ENCODE peak calls at places on chromosomes 2 and 18, in eight cellular contexts. One of them, this sample, is unnamed.
A peak's percentile ranks its signal among the peaks of the same experiment; 100 is the strongest.

GRCh38 chr2:96538487-96539214 is 2.1 kb downstream of the ARID5A start:
- DNase-seq in T-helper 1 cell: peak; percentile 84
- DNase-seq in smooth muscle cell of the brain vasculature: no peak
- DNase-seq in ACHN: no peak
- DNase-seq in stimulated activated CD4-positive, alpha-beta T cell treated with anti-CD3 and anti-CD28 coated beads, TNF-alpha, amount 100 ng/mL, for 48 hours: peak; percentile 81
- DNase-seq in GM19239: no peak
- DNase-seq in NCI-H1092 treated with DMSO at 0.1 percent for 48 hours: no peak
- DNase-seq in activated naive CD4-positive, alpha-beta T cell treated with anti-CD3 and anti-CD28 coated beads, Interleukin-2, amount 50 U/mL, for 16 hours: peak; percentile 86
- DNase-seq in this sample: peak; percentile 89

GRCh38 chr2:211534655-211535054 is 978.3 kb downstream of the CPS1 start:
- DNase-seq in T-helper 1 cell: no peak
- DNase-seq in smooth muscle cell of the brain vasculature: no peak
- DNase-seq in ACHN: no peak
- DNase-seq in stimulated activated CD4-positive, alpha-beta T cell treated with anti-CD3 and anti-CD28 coated beads, TNF-alpha, amount 100 ng/mL, for 48 hours: no peak
- DNase-seq in GM19239: no peak
- DNase-seq in NCI-H1092 treated with DMSO at 0.1 percent for 48 hours: peak; percentile 69
- DNase-seq in activated naive CD4-positive, alpha-beta T cell treated with anti-CD3 and anti-CD28 coated beads, Interleukin-2, amount 50 U/mL, for 16 hours: no peak
- DNase-seq in this sample: no peak

GRCh38 chr2:51165534-51166260 is 133.8 kb upstream of the NRXN1 start:
- DNase-seq in T-helper 1 cell: no peak
- DNase-seq in smooth muscle cell of the brain vasculature: no peak
- DNase-seq in ACHN: no peak
- DNase-seq in stimulated activated CD4-positive, alpha-beta T cell treated with anti-CD3 and anti-CD28 coated beads, TNF-alpha, amount 100 ng/mL, for 48 hours: no peak
- DNase-seq in GM19239: no peak
- DNase-seq in NCI-H1092 treated with DMSO at 0.1 percent for 48 hours: no peak
- DNase-seq in activated naive CD4-positive, alpha-beta T cell treated with anti-CD3 and anti-CD28 coated beads, Interleukin-2, amount 50 U/mL, for 16 hours: no peak
- DNase-seq in this sample: no peak

GRCh38 chr18:7303306-7303705 is 72.4 kb downstream of the LRRC30 start:
- DNase-seq in T-helper 1 cell: no peak
- DNase-seq in smooth muscle cell of the brain vasculature: no peak
- DNase-seq in ACHN: no peak
- DNase-seq in stimulated activated CD4-positive, alpha-beta T cell treated with anti-CD3 and anti-CD28 coated beads, TNF-alpha, amount 100 ng/mL, for 48 hours: no peak
- DNase-seq in GM19239: no peak
- DNase-seq in NCI-H1092 treated with DMSO at 0.1 percent for 48 hours: no peak
- DNase-seq in activated naive CD4-positive, alpha-beta T cell treated with anti-CD3 and anti-CD28 coated beads, Interleukin-2, amount 50 U/mL, for 16 hours: no peak
- DNase-seq in this sample: no peak

GRCh38 chr2:31081497-31081896 is 56.7 kb downstream of the GALNT14 start:
- DNase-seq in T-helper 1 cell: no peak
- DNase-seq in smooth muscle cell of the brain vasculature: no peak
- DNase-seq in ACHN: no peak
- DNase-seq in stimulated activated CD4-positive, alpha-beta T cell treated with anti-CD3 and anti-CD28 coated beads, TNF-alpha, amount 100 ng/mL, for 48 hours: no peak
- DNase-seq in GM19239: no peak
- DNase-seq in NCI-H1092 treated with DMSO at 0.1 percent for 48 hours: no peak
- DNase-seq in activated naive CD4-positive, alpha-beta T cell treated with anti-CD3 and anti-CD28 coated beads, Interleukin-2, amount 50 U/mL, for 16 hours: no peak
- DNase-seq in this sample: no peak

GRCh38 chr18:63963610-63964256 is 6.1 kb upstream of the SERPINB8 start:
- DNase-seq in T-helper 1 cell: peak; percentile 12
- DNase-seq in smooth muscle cell of the brain vasculature: no peak
- DNase-seq in ACHN: peak; percentile 68
- DNase-seq in stimulated activated CD4-positive, alpha-beta T cell treated with anti-CD3 and anti-CD28 coated beads, TNF-alpha, amount 100 ng/mL, for 48 hours: no peak
- DNase-seq in GM19239: no peak
- DNase-seq in NCI-H1092 treated with DMSO at 0.1 percent for 48 hours: peak; percentile 72
- DNase-seq in activated naive CD4-positive, alpha-beta T cell treated with anti-CD3 and anti-CD28 coated beads, Interleukin-2, amount 50 U/mL, for 16 hours: peak; percentile 39
- DNase-seq in this sample: no peak

GRCh38 chr2:46983065-46983801 is 67.6 kb upstream of the MCFD2 start:
- DNase-seq in T-helper 1 cell: no peak
- DNase-seq in smooth muscle cell of the brain vasculature: no peak
- DNase-seq in ACHN: peak; percentile 10
- DNase-seq in stimulated activated CD4-positive, alpha-beta T cell treated with anti-CD3 and anti-CD28 coated beads, TNF-alpha, amount 100 ng/mL, for 48 hours: no peak
- DNase-seq in GM19239: peak; percentile 66
- DNase-seq in NCI-H1092 treated with DMSO at 0.1 percent for 48 hours: no peak
- DNase-seq in activated naive CD4-positive, alpha-beta T cell treated with anti-CD3 and anti-CD28 coated beads, Interleukin-2, amount 50 U/mL, for 16 hours: no peak
- DNase-seq in this sample: no peak

GRCh38 chr18:60506682-60507081 is 134.1 kb upstream of the MC4R start:
- DNase-seq in T-helper 1 cell: no peak
- DNase-seq in smooth muscle cell of the brain vasculature: no peak
- DNase-seq in ACHN: no peak
- DNase-seq in stimulated activated CD4-positive, alpha-beta T cell treated with anti-CD3 and anti-CD28 coated beads, TNF-alpha, amount 100 ng/mL, for 48 hours: no peak
- DNase-seq in GM19239: no peak
- DNase-seq in NCI-H1092 treated with DMSO at 0.1 percent for 48 hours: no peak
- DNase-seq in activated naive CD4-positive, alpha-beta T cell treated with anti-CD3 and anti-CD28 coated beads, Interleukin-2, amount 50 U/mL, for 16 hours: no peak
- DNase-seq in this sample: no peak

GRCh38 chr18:29501952-29502351 is 1325.0 kb upstream of the CDH2 start:
- DNase-seq in T-helper 1 cell: no peak
- DNase-seq in smooth muscle cell of the brain vasculature: no peak
- DNase-seq in ACHN: peak; percentile 3
- DNase-seq in stimulated activated CD4-positive, alpha-beta T cell treated with anti-CD3 and anti-CD28 coated beads, TNF-alpha, amount 100 ng/mL, for 48 hours: no peak
- DNase-seq in GM19239: no peak
- DNase-seq in NCI-H1092 treated with DMSO at 0.1 percent for 48 hours: no peak
- DNase-seq in activated naive CD4-positive, alpha-beta T cell treated with anti-CD3 and anti-CD28 coated beads, Interleukin-2, amount 50 U/mL, for 16 hours: no peak
- DNase-seq in this sample: no peak

GRCh38 chr2:105598853-105599252 is 145.9 kb upstream of the NCK2 start:
- DNase-seq in T-helper 1 cell: no peak
- DNase-seq in smooth muscle cell of the brain vasculature: no peak
- DNase-seq in ACHN: no peak
- DNase-seq in stimulated activated CD4-positive, alpha-beta T cell treated with anti-CD3 and anti-CD28 coated beads, TNF-alpha, amount 100 ng/mL, for 48 hours: no peak
- DNase-seq in GM19239: no peak
- DNase-seq in NCI-H1092 treated with DMSO at 0.1 percent for 48 hours: no peak
- DNase-seq in activated naive CD4-positive, alpha-beta T cell treated with anti-CD3 and anti-CD28 coated beads, Interleukin-2, amount 50 U/mL, for 16 hours: no peak
- DNase-seq in this sample: no peak

GRCh38 chr18:79496978-79497637 is 101.4 kb downstream of the NFATC1 start:
- DNase-seq in T-helper 1 cell: no peak
- DNase-seq in smooth muscle cell of the brain vasculature: peak; percentile 79
- DNase-seq in ACHN: no peak
- DNase-seq in stimulated activated CD4-positive, alpha-beta T cell treated with anti-CD3 and anti-CD28 coated beads, TNF-alpha, amount 100 ng/mL, for 48 hours: no peak
- DNase-seq in GM19239: no peak
- DNase-seq in NCI-H1092 treated with DMSO at 0.1 percent for 48 hours: peak; percentile 44
- DNase-seq in activated naive CD4-positive, alpha-beta T cell treated with anti-CD3 and anti-CD28 coated beads, Interleukin-2, amount 50 U/mL, for 16 hours: peak; percentile 9
- DNase-seq in this sample: no peak

This sample was measured in natural killer cell treated with Interleukin-12 subunit alpha and Interleukin-12 subunit beta and Interleukin-15 and Interleukin-18, amount 100 ng/mL, for 72 hours.